ENCODE peak calls at places on chromosome 1, in eight cellular contexts. J is Kasumi-1; Z is CD8-positive, alpha-beta memory T cell; Q is NCI-H2107; E is activated CD8-positive, alpha-beta memory T cell treated with anti-CD3 and anti-CD28 coated beads for 48 hours; N is T-cell; K is heart left ventricle; Y is amygdala. F is an unnamed sample.
A peak's percentile ranks its signal among the peaks of the same experiment; 100 is the strongest.

GRCh38 chr1:46484783-46485490 is 4.7 kb upstream of the DMBX1 start:
- DNase-seq in J (no peak), Z (no peak), Q (no peak), E (no peak), N (no peak), K (no peak), Y (no peak), F (no peak)

GRCh38 chr1:156480411-156481192 is 20.0 kb downstream of the MEF2D start:
- DNase-seq in J (peak; percentile 82), Z (peak; percentile 76), Q (no peak), E (no peak), N (peak; percentile 79), K (peak; percentile 66), Y (peak; percentile 23), F (peak; percentile 63)

GRCh38 chr1:214670098-214670497 is 67.1 kb downstream of the CENPF start:
- DNase-seq in J (no peak), Z (no peak), Q (no peak), E (no peak), N (no peak), K (no peak), Y (no peak), F (no peak)

GRCh38 chr1:243667591-243667990 is 182.5 kb downstream of the AKT3 start:
- DNase-seq in J (no peak), Z (no peak), Q (no peak), E (no peak), N (no peak), K (no peak), Y (no peak), F (no peak)

GRCh38 chr1:208044568-208045241 is 133.8 kb upstream of the CD34 start:
- DNase-seq in J (peak; percentile 18), Z (no peak), Q (no peak), E (no peak), N (no peak), K (no peak), Y (no peak), F (no peak)

GRCh38 chr1:84721152-84721551 is 30.9 kb upstream of the SSX2IP start:
- DNase-seq in J (no peak), Z (no peak), Q (no peak), E (no peak), N (no peak), K (no peak), Y (no peak), F (no peak)

GRCh38 chr1:92476071-92476607 is 10.6 kb downstream of the GFI1 start:
- DNase-seq in J (peak; percentile 95), Z (peak; percentile 71), Q (peak; percentile 93), E (no peak), N (peak; percentile 76), K (no peak), Y (no peak), F (peak; percentile 67)

GRCh38 chr1:98403981-98404380 is 257.5 kb upstream of the SNX7 start:
- DNase-seq in J (no peak), Z (no peak), Q (no peak), E (no peak), N (no peak), K (no peak), Y (no peak), F (no peak)

GRCh38 chr1:113879459-113880038 is 7.8 kb downstream of the BCL2L15 start:
- DNase-seq in J (no peak), Z (no peak), Q (no peak), E (no peak), N (no peak), K (no peak), Y (no peak), F (no peak)

GRCh38 chr1:229410692-229411433 is 23.0 kb downstream of the ACTA1 start:
- DNase-seq in J (peak; percentile 90), Z (no peak), Q (peak; percentile 64), E (no peak), N (no peak), K (peak; percentile 80), Y (no peak), F (no peak)

GRCh38 chr1:111225717-111226400 is 1.7 kb upstream of the CHI3L2 start:
- DNase-seq in J (no peak), Z (peak; percentile 43), Q (no peak), E (no peak), N (no peak), K (no peak), Y (no peak), F (no peak)

GRCh38 chr1:155941845-155942507 is 538 bp downstream of the RXFP4 start:
- DNase-seq in J (no peak), Z (no peak), Q (no peak), E (no peak), N (no peak), K (no peak), Y (no peak), F (no peak)

GRCh38 chr1:182841368-182841988 is 2.3 kb downstream of the DHX9 start:
- DNase-seq in J (no peak), Z (no peak), Q (peak; percentile 16), E (no peak), N (no peak), K (no peak), Y (no peak), F (no peak)

GRCh38 chr1:31155216-31155806 is 84.4 kb downstream of the NKAIN1 start:
- DNase-seq in J (peak; percentile 58), Z (peak; percentile 37), Q (no peak), E (peak; percentile 45), N (peak; percentile 13), K (peak; percentile 66), Y (no peak), F (peak; percentile 64)

GRCh38 chr1:170881268-170882265 is 53.8 kb upstream of the MROH9 start:
- DNase-seq in J (peak; percentile 7), Z (no peak), Q (no peak), E (no peak), N (no peak), K (peak; percentile 17), Y (no peak), F (no peak)

GRCh38 chr1:179831852-179832699 is 45.5 kb downstream of the TOR1AIP2 start:
- DNase-seq in J (no peak), Z (no peak), Q (no peak), E (no peak), N (no peak), K (no peak), Y (no peak), F (no peak)

GRCh38 chr1:244419004-244419403 is 32.7 kb downstream of the ADSS2 start:
- DNase-seq in J (no peak), Z (no peak), Q (no peak), E (no peak), N (no peak), K (no peak), Y (no peak), F (no peak)

GRCh38 chr1:156421062-156421938 is 52.3 kb downstream of the RHBG start:
- DNase-seq in J (peak; percentile 39), Z (peak; percentile 63), Q (peak; percentile 19), E (peak; percentile 40), N (peak; percentile 52), K (peak; percentile 82), Y (peak; percentile 74), F (peak; percentile 53)

GRCh38 chr1:29469457-29469856 is 233.1 kb downstream of the PTPRU start:
- DNase-seq in J (no peak), Z (no peak), Q (no peak), E (no peak), N (no peak), K (no peak), Y (no peak), F (no peak)

GRCh38 chr1:229114315-229114714 is 156.6 kb upstream of the RAB4A start:
- DNase-seq in J (no peak), Z (no peak), Q (no peak), E (no peak), N (no peak), K (no peak), Y (no peak), F (no peak)

GRCh38 chr1:186974774-186975181 is 146.0 kb downstream of the PLA2G4A start:
- DNase-seq in J (no peak), Z (no peak), Q (no peak), E (no peak), N (no peak), K (no peak), Y (no peak), F (no peak)

GRCh38 chr1:197618065-197618464 is 157.2 kb downstream of the DENND1B start:
- DNase-seq in J (no peak), Z (no peak), Q (no peak), E (no peak), N (no peak), K (no peak), Y (no peak), F (no peak)

GRCh38 chr1:103171041-103171590 is 62.8 kb upstream of the COL11A1 start:
- DNase-seq in J (no peak), Z (no peak), Q (no peak), E (no peak), N (no peak), K (no peak), Y (no peak), F (no peak)

GRCh38 chr1:11350265-11350664 is 77.3 kb downstream of the UBIAD1 start:
- DNase-seq in J (no peak), Z (no peak), Q (no peak), E (no peak), N (no peak), K (no peak), Y (no peak), F (no peak)

GRCh38 chr1:54139711-54140110 is 13.1 kb downstream of the CDCP2 start:
- DNase-seq in J (no peak), Z (no peak), Q (no peak), E (no peak), N (no peak), K (no peak), Y (no peak), F (no peak)

GRCh38 chr1:39272027-39272790 is 67.7 kb downstream of the MACF1 start:
- DNase-seq in J (no peak), Z (no peak), Q (peak; percentile 96), E (no peak), N (no peak), K (no peak), Y (no peak), F (no peak)

GRCh38 chr1:50450861-50451653 is 27.8 kb upstream of the DMRTA2 start:
- DNase-seq in J (no peak), Z (peak; percentile 47), Q (no peak), E (no peak), N (peak; percentile 10), K (no peak), Y (no peak), F (no peak)

GRCh38 chr1:223114871-223115270 is 28.2 kb downstream of the TLR5 start:
- DNase-seq in J (no peak), Z (no peak), Q (no peak), E (no peak), N (no peak), K (peak; percentile 44), Y (no peak), F (no peak)

GRCh38 chr1:76835203-76835602 is 32.1 kb upstream of the ST6GALNAC5 start:
- DNase-seq in J (no peak), Z (no peak), Q (no peak), E (no peak), N (no peak), K (no peak), Y (no peak), F (no peak)

GRCh38 chr1:41843378-41843777 is 75.3 kb downstream of the HIVEP3 start:
- DNase-seq in J (no peak), Z (no peak), Q (no peak), E (no peak), N (no peak), K (no peak), Y (no peak), F (no peak)